ENCODE peak calls at places on chromosomes 2 and 18, in six cellular contexts. Y, W, G, C, S and E are unnamed samples.

GRCh38 chr2:204344119-204344518 is 201.2 kb upstream of the PARD3B start:
- DNase-seq in Y (no peak), W (no peak), G (no peak), C (no peak), S (no peak), E (no peak)

GRCh38 chr18:58493070-58493469 is 135.8 kb downstream of the ALPK2 start:
- DNase-seq in Y (no peak), W (no peak), G (no peak), C (no peak), S (no peak), E (no peak)

GRCh38 chr2:156947261-156947660 is 310.2 kb upstream of the GALNT5 start:
- DNase-seq in Y (no peak), W (no peak), G (no peak), C (no peak), S (no peak), E (no peak)

GRCh38 chr2:33267745-33268144 is 208.7 kb upstream of the RASGRP3 start:
- DNase-seq in Y (peak), W (no peak), G (no peak), C (no peak), S (peak), E (no peak)

GRCh38 chr18:7300971-7301553 is 70.2 kb downstream of the LRRC30 start:
- DNase-seq in Y (no peak), W (no peak), G (no peak), C (peak), S (no peak), E (no peak)

GRCh38 chr2:175957845-175958244 is 44.2 kb downstream of the LNPK start:
- DNase-seq in Y (no peak), W (no peak), G (no peak), C (no peak), S (no peak), E (no peak)

GRCh38 chr2:86507600-86507999 is 55.6 kb downstream of the CHMP3 start:
- DNase-seq in Y (no peak), W (no peak), G (no peak), C (no peak), S (no peak), E (no peak)

GRCh38 chr2:209638346-209638745 is 133.3 kb upstream of the UNC80 start:
- DNase-seq in Y (peak), W (no peak), G (no peak), C (peak), S (no peak), E (no peak)

GRCh38 chr18:55856191-55856590 is 268.2 kb upstream of the TCF4 start:
- DNase-seq in Y (peak), W (no peak), G (no peak), C (peak), S (peak), E (peak)

GRCh38 chr2:192379736-192380135 is 185.0 kb upstream of the TMEFF2 start:
- DNase-seq in Y (no peak), W (no peak), G (no peak), C (no peak), S (no peak), E (no peak)

GRCh38 chr18:72672364-72673151 is 128.4 kb upstream of the CBLN2 start:
- DNase-seq in Y (peak), W (no peak), G (peak), C (no peak), S (peak), E (no peak)

GRCh38 chr2:216713691-216714411 is 18.5 kb upstream of the IGFBP5 start:
- DNase-seq in Y (peak), W (peak), G (peak), C (no peak), S (peak), E (peak)

GRCh38 chr2:173593109-173593508 is 238.4 kb downstream of the CDCA7 start:
- DNase-seq in Y (no peak), W (no peak), G (no peak), C (no peak), S (no peak), E (no peak)

GRCh38 chr18:47931707-47932103 is 1.2 kb upstream of the SMAD2 start:
- DNase-seq in Y (no peak), W (no peak), G (no peak), C (peak), S (peak), E (no peak)

GRCh38 chr2:61135510-61135909 is 26.5 kb upstream of the C2orf74 start:
- DNase-seq in Y (peak), W (no peak), G (peak), C (no peak), S (peak), E (no peak)

GRCh38 chr2:235041221-235041917 is 89.6 kb downstream of the SH3BP4 start:
- DNase-seq in Y (no peak), W (no peak), G (no peak), C (no peak), S (no peak), E (no peak)

GRCh38 chr2:237150186-237150585 is 64.5 kb downstream of the COPS8 start:
- DNase-seq in Y (no peak), W (no peak), G (no peak), C (no peak), S (no peak), E (no peak)

GRCh38 chr18:69569133-69569532 is 168.4 kb downstream of the DOK6 start:
- DNase-seq in Y (no peak), W (no peak), G (no peak), C (no peak), S (no peak), E (no peak)

GRCh38 chr2:241560883-241561474 is 2.4 kb downstream of the BOK start:
- DNase-seq in Y (peak), W (no peak), G (no peak), C (peak), S (peak), E (no peak)

DNA sequence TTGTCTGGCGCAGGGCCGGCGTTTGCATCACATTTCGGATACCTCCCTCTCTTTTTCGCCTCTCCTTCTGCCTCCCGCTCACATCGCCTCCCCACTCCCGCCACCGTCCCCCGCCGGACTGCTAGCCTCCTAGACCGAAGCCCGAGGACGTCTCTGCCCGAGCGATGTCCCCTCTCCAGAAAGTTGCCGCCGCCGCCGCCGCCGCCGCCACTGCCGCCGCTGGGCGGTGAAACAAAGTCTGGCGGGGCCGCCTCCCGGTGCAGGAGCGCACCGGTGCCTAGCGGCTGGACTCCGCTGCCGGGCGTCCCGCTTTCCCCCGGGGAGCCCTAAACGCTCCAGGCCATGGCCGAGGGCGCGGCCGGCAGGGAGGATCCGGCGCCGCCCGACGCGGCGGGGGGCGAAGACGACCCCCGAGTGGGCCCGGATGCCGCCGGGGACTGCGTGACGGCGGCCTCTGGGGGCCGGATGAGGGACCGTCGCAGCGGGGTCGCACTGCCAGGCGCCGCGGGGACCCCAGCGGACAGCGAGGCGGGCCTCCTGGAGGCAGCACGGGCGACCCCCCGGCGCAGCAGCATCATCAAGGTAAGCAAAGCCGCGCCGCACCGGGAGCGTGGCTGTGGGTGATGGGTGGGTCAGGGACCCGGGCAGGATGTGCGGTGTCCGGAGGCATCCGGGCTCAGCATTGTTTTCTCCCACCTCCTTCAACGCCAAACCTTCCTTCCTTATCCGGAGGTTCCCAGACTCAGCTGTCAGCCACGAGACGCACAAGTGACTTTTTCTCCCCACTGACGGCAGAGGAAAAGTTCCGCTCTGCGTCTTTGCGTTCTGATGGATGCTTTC is 585 bp downstream of the PLCL1 start:
- DNase-seq in Y (peak), W (no peak), G (no peak), C (no peak), S (peak), E (no peak)
- TF ChIP-seq CTCF in Y (no peak), W (no peak), G (no peak), C (no peak), S (no peak), E (no peak)

GRCh38 chr2:74205586-74205985 is 7.2 kb downstream of the MTHFD2 start:
- DNase-seq in Y (no peak), W (no peak), G (no peak), C (peak), S (no peak), E (no peak)

GRCh38 chr2:74201596-74201995 is 3.2 kb downstream of the MTHFD2 start:
- DNase-seq in Y (peak), W (no peak), G (peak), C (no peak), S (peak), E (no peak)

GRCh38 chr2:74204436-74204835 is 6.0 kb downstream of the MTHFD2 start:
- DNase-seq in Y (no peak), W (no peak), G (no peak), C (no peak), S (no peak), E (no peak)

GRCh38 chr2:74206180-74206688 is 7.8 kb downstream of the MTHFD2 start:
- DNase-seq in Y (peak), W (no peak), G (no peak), C (no peak), S (peak), E (peak)

DNA sequence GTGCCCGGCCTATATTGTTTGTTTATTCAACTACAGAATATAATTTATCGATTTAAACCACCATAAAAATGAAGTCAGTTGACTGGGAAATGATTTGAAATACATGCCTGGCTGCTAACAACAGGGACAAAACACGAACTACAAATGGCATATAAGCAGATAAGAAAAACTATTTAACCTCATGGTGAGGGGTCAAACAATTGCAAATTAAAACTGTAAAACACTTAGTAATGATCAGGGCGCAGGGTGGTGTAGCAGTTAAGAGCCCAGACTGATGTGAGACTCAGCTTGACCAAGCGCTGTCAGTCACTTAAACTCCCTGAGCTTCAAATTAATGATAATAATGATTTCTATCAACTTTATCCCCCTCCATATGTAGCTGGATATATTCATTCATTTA is 6.7 kb downstream of the MTHFD2 start:
- DNase-seq in Y (no peak), W (no peak), G (no peak), C (no peak), S (no peak), E (no peak)
- H3K4me3 ChIP-seq in Y (no peak), W (no peak), G (no peak), C (no peak), S (no peak), E (no peak)

GRCh38 chr18:3394648-3395047 is 55.3 kb upstream of the TGIF1 start:
- DNase-seq in Y (no peak), W (no peak), G (no peak), C (no peak), S (no peak), E (no peak)

GRCh38 chr18:3397786-3398185 is 52.2 kb upstream of the TGIF1 start:
- DNase-seq in Y (no peak), W (no peak), G (no peak), C (no peak), S (no peak), E (no peak)

GRCh38 chr18:3392467-3392855 is 57.5 kb upstream of the TGIF1 start:
- DNase-seq in Y (no peak), W (no peak), G (no peak), C (no peak), S (no peak), E (no peak)

GRCh38 chr18:3397031-3397750 is 52.8 kb upstream of the TGIF1 start:
- DNase-seq in Y (no peak), W (no peak), G (no peak), C (peak), S (no peak), E (no peak)

DNA sequence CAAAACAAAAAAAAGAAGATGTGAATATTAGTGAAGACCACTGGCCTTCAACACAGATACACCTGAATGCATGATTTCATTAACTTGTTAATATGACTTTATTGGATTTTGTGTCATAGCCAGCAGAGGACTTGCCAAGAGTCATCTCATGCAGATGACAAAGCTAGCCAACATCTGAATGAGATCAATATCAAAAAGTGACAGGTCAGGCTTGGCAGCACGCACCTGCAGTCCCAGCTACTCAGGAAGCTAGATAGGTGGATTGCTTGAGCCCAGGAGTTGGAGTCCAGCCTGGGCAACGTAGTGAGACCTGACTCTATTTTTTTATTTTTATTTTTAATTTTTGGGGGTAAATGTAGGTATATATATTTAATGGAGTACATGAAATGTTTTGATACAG is 54.5 kb upstream of the TGIF1 start:
- DNase-seq in Y (no peak), W (no peak), G (no peak), C (no peak), S (no peak), E (no peak)
- TF ChIP-seq CTCF in Y (no peak), W (no peak), G (no peak), C (no peak), S (no peak), E (no peak)

GRCh38 chr2:108536911-108537310 is 2.6 kb downstream of the LIMS1 start:
- DNase-seq in Y (no peak), W (no peak), G (no peak), C (no peak), S (no peak), E (no peak)
- H3K4me3 ChIP-seq in Y (no peak), W (no peak), G (no peak), C (no peak), S (no peak), E (peak)

DNA sequence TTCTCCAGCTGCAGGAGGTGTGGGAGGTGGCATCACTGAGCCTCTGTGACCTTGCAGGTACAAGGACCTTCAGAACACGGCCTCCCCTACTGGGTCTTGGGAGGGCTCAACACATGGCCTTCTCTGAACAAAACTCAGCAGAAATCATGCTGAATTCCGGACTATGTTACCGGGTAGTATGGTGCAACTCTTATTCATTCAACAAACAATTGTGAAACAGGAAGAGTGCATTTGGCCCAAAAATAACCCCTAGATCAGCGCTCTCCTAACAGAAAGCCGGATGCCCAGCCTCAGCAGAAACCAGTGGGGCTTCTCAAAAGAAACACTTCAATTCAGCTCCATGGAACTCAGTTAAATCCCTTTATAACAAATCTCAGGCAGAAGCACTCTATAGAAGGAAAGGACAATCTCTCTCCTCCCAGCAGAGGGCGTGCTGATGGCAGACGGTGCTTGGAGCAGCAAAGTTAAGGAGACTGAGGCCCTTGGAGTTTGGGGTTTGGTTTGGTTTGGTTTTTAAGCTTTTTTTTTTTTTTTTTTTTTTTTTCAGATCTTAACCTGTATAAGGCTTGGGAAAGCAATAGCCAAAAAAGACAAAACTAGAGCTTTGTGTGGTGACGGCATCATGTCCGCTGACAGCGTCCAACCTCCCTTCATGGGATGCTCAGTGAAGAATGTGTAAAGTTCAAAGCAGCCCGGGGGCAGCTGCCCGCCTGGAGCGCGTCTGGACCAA is 104.2 kb upstream of the SALL3 start:
- DNase-seq in Y (no peak), W (no peak), G (no peak), C (peak), S (peak), E (no peak)
- TF ChIP-seq CTCF in Y (no peak), W (no peak), G (peak), C (peak), S (peak), E (peak)

GRCh38 chr2:12083081-12083569 is 336.7 kb downstream of the LPIN1 start:
- DNase-seq in Y (no peak), W (no peak), G (no peak), C (no peak), S (no peak), E (no peak)

GRCh38 chr2:12076810-12077209 is 330.4 kb downstream of the LPIN1 start:
- DNase-seq in Y (no peak), W (no peak), G (no peak), C (no peak), S (peak), E (peak)

GRCh38 chr2:12080360-12080759 is 333.9 kb downstream of the LPIN1 start:
- DNase-seq in Y (no peak), W (no peak), G (no peak), C (no peak), S (no peak), E (no peak)

GRCh38 chr2:12083713-12084420 is 337.4 kb downstream of the LPIN1 start:
- DNase-seq in Y (peak), W (no peak), G (no peak), C (no peak), S (peak), E (no peak)

DNA sequence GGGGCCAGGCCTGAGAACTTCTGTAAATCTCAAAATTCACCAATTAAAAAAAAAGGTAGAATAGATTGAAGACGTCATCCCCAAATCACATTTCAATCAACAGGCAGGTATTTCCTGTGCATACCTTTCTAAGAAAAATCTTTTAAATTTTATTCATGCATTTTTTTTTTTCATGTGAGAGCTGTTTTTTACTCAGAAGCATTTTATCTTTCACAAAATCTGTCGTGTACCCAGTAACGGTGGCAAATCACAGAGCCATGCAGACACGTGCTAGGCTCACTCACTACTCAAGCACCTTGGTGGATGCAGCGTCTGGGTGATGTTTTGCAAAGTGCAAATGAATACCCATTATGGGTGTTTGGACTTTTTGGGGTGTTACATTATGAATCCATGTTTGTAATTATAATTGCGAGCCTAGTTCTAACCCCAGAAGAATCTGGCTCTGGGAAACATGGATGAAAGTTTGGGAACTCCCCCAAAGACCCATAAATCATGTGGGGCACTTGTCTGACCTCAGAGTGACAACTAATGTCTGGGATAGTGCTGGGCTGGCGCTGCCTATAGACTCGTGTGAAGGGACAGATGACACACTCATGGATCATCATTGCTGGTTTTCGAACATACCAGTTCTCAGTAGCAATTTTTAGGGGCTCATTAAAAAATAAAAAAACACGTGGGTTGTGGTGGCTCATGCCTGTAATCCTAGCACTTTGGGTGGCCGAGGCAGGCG is 335.2 kb downstream of the LPIN1 start:
- DNase-seq in Y (no peak), W (no peak), G (no peak), C (no peak), S (no peak), E (no peak)
- H3K4me3 ChIP-seq in Y (no peak), W (no peak), G (no peak), C (no peak), S (no peak), E (no peak)

DNA sequence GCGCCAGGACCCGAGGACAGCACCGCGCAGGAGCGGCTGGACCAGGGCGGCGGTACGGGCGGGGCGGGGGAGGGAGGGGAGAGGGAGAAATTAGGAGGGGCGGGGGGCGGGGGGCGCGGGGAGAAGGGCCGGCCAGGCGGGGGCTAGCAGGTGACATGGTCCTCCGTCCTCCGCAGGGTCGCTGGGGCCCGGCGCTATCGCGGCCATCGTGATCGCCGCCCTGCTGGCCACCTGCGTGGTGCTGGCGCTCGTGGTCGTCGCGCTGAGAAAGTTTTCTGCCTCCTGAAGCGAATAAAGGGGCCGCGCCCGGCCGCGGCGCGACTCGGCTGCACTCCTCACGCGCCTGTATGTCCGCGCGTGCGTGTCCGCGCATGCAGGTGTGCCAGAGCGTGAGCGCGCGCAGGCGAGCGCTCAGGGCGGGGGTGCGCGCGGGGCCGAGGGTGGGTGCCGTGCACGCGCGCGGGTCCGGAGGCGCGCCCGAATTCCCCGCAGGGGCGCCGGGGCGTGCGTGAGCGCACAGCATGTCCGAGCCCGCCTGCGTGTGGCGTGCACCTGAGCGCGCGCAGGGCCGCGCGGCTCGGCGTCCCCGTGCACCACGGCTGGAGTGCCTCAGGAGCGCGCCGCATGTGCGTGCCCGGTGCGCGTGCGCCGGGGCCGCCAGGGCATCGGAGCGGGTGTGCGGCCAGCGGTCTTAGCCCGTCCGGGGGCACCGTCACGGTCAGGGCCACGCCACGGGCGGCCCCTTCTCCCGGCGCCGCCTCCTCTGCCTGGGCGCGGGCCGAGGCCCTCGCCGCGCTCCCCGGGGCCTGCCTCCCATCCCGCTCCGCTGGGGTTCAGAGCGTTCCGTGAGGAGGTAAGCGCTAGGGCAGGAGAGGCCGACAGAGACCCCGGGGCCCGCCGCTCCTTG is 6.3 kb downstream of the SNORC start:
- DNase-seq in Y (no peak), W (no peak), G (no peak), C (peak), S (no peak), E (no peak)
- TF ChIP-seq CTCF in Y (peak), W (no peak), G (no peak), C (no peak), S (no peak), E (peak)